ENCODE peak calls at places on chromosomes 3 and 15, in nine cellular contexts. C, U, A, W, X, R, F, L and G are unnamed samples.

GRCh38 chr15:98754283-98755022 is 106.1 kb downstream of the IGF1R start:
- DNase-seq in L (peak; percentile 58), F (no peak), R (peak; percentile 41), A (no peak), U (no peak), C (no peak), W (peak; percentile 14), X (no peak), G (no peak)

GRCh38 chr3:187739561-187740445 is 5.5 kb downstream of the BCL6 start:
- DNase-seq in A (no peak), F (peak; percentile 71), C (peak; percentile 89), L (peak; percentile 97), W (peak; percentile 88), X (peak; percentile 86), U (peak; percentile 86), R (peak; percentile 89), G (peak; percentile 40)

GRCh38 chr3:185144784-185145183 is 8.1 kb downstream of the C3orf70 start:
- DNase-seq in R (no peak), L (no peak), W (no peak), X (no peak), C (no peak), A (peak; percentile 62), U (no peak), F (no peak), G (no peak)

GRCh38 chr3:125050486-125051172 is 5.2 kb downstream of the HEG1 start:
- DNase-seq in R (no peak), C (no peak), W (peak; percentile 42), A (no peak), X (no peak), U (no peak), F (no peak), L (peak; percentile 40), G (no peak)

GRCh38 chr15:58985443-58985842 is 2.0 kb upstream of the RNF111 start:
- DNase-seq in W (peak; percentile 27), F (no peak), C (peak; percentile 74), R (peak; percentile 19), A (peak; percentile 11), U (no peak), L (peak; percentile 65), X (no peak), G (no peak)

GRCh38 chr15:67550522-67550921 is 8.0 kb downstream of the MAP2K5 start:
- DNase-seq in F (no peak), X (no peak), C (no peak), U (no peak), A (no peak), L (no peak), W (peak; percentile 51), R (peak; percentile 34), G (no peak)

GRCh38 chr15:38054488-38054887 is 120.0 kb downstream of the TMCO5A start:
- DNase-seq in R (peak; percentile 81), C (no peak), L (peak; percentile 51), U (no peak), A (no peak), W (peak; percentile 48), X (no peak), F (no peak), G (no peak)

GRCh38 chr15:65902373-65902772 is 33.1 kb downstream of the RAB11A start:
- DNase-seq in C (peak; percentile 64), R (peak; percentile 6), F (no peak), A (peak; percentile 23), X (no peak), W (peak; percentile 57), U (no peak), L (no peak), G (peak; percentile 59)

GRCh38 chr15:90004671-90005070 is 3.5 kb downstream of the ZNF710 start:
- DNase-seq in W (peak; percentile 96), X (peak; percentile 76), C (peak; percentile 81), R (peak; percentile 99), L (peak; percentile 99), A (peak; percentile 71), U (peak; percentile 77), F (no peak), G (no peak)

GRCh38 chr3:50237133-50237651 is 1.2 kb downstream of the GNAI2 start:
- DNase-seq in R (no peak), C (no peak), W (peak; percentile 62), X (no peak), U (peak; percentile 50), L (peak; percentile 38), A (no peak), F (no peak), G (no peak)